ENCODE peak calls at places on chromosomes 11 and 22, in nine cellular contexts. B, R, E, I, P, J, S, C and D are unnamed samples.

GRCh38 chr22:19799322-19800190 is 39.0 kb downstream of the TBX1 start:
- DNase-seq in B (no peak), R (no peak), E (no peak), I (peak), P (peak), J (no peak), S (no peak), C (no peak), D (no peak)

GRCh38 chr11:121143921-121144320 is 42.9 kb downstream of the TECTA start:
- DNase-seq in B (no peak), R (no peak), E (no peak), I (no peak), P (no peak), J (no peak), S (no peak), C (no peak), D (no peak)

GRCh38 chr11:19985106-19985505 is 175.2 kb downstream of the DBX1 start:
- DNase-seq in B (no peak), R (no peak), E (no peak), I (no peak), P (no peak), J (no peak), S (no peak), C (no peak), D (no peak)

GRCh38 chr11:85805387-85805786 is 5.6 kb downstream of the SYTL2 start:
- DNase-seq in B (no peak), R (no peak), E (no peak), I (no peak), P (no peak), J (no peak), S (no peak), C (no peak), D (no peak)

GRCh38 chr11:66592457-66593302 is at the start of the genes CCDC87 and CCS:
- DNase-seq in B (peak), R (peak), E (peak), I (peak), P (peak), J (peak), S (peak), C (peak), D (peak)

GRCh38 chr22:24699861-24700260 is 74.7 kb downstream of the PIWIL3 start:
- DNase-seq in B (no peak), R (no peak), E (no peak), I (no peak), P (no peak), J (no peak), S (no peak), C (no peak), D (no peak)

GRCh38 chr11:108561535-108561991 is 32.0 kb downstream of the EXPH5 start:
- DNase-seq in B (no peak), R (no peak), E (no peak), I (no peak), P (no peak), J (no peak), S (no peak), C (no peak), D (no peak)

GRCh38 chr11:61472868-61473267 is 35.7 kb upstream of the LRRC10B start:
- DNase-seq in B (no peak), R (no peak), E (no peak), I (no peak), P (no peak), J (no peak), S (no peak), C (no peak), D (no peak)

GRCh38 chr22:43667658-43668057 is 144.4 kb downstream of the EFCAB6 start:
- DNase-seq in B (no peak), R (no peak), E (no peak), I (no peak), P (no peak), J (no peak), S (no peak), C (no peak), D (no peak)

GRCh38 chr22:32649515-32650200 is 151.8 kb upstream of the TIMP3 start:
- DNase-seq in B (no peak), R (no peak), E (no peak), I (no peak), P (no peak), J (no peak), S (no peak), C (peak), D (no peak)

GRCh38 chr11:124898711-124899110 is 1.0 kb upstream of the ROBO4 start:
- DNase-seq in B (no peak), R (no peak), E (no peak), I (peak), P (no peak), J (no peak), S (no peak), C (no peak), D (no peak)

GRCh38 chr11:71537537-71537936 is 288 bp upstream of the KRTAP5-8 start:
- DNase-seq in B (no peak), R (no peak), E (no peak), I (no peak), P (no peak), J (no peak), S (no peak), C (no peak), D (no peak)

GRCh38 chr11:87675993-87676392 is 499.2 kb downstream of the RAB38 start:
- DNase-seq in B (no peak), R (no peak), E (no peak), I (no peak), P (no peak), J (no peak), S (no peak), C (no peak), D (no peak)

GRCh38 chr11:104713366-104713765 is 184.9 kb downstream of the CASP12 start:
- DNase-seq in B (no peak), R (no peak), E (no peak), I (no peak), P (no peak), J (no peak), S (no peak), C (no peak), D (no peak)

GRCh38 chr11:119789766-119790407 is 60.9 kb upstream of the NECTIN1 start:
- DNase-seq in B (no peak), R (no peak), E (no peak), I (no peak), P (peak), J (no peak), S (no peak), C (no peak), D (no peak)

GRCh38 chr11:108568183-108568858 is 25.2 kb downstream of the EXPH5 start:
- DNase-seq in B (no peak), R (no peak), E (peak), I (no peak), P (peak), J (peak), S (no peak), C (no peak), D (no peak)

GRCh38 chr11:93123351-93123898 is 74.4 kb downstream of the SLC36A4 start:
- DNase-seq in B (no peak), R (no peak), E (peak), I (peak), P (no peak), J (peak), S (no peak), C (no peak), D (no peak)

GRCh38 chr11:65709661-65710060 is 2.4 kb upstream of the KAT5 start:
- DNase-seq in B (no peak), R (no peak), E (peak), I (no peak), P (no peak), J (no peak), S (no peak), C (no peak), D (no peak)

GRCh38 chr11:61581030-61581928 is at the start of gene SYT7:
- DNase-seq in B (peak), R (peak), E (peak), I (peak), P (peak), J (peak), S (peak), C (peak), D (peak)

GRCh38 chr11:66996609-66997273 is 21.6 kb downstream of the C11orf86 start:
- DNase-seq in B (no peak), R (no peak), E (no peak), I (peak), P (no peak), J (no peak), S (no peak), C (no peak), D (no peak)

GRCh38 chr11:64656797-64657196 is 65.8 kb downstream of the SLC22A12 start:
- DNase-seq in B (no peak), R (no peak), E (no peak), I (no peak), P (no peak), J (no peak), S (no peak), C (no peak), D (no peak)

GRCh38 chr22:22704156-22704946 is 59.9 kb downstream of the GGTLC2 start:
- DNase-seq in B (no peak), R (no peak), E (no peak), I (no peak), P (no peak), J (no peak), S (no peak), C (no peak), D (no peak)

GRCh38 chr11:9861860-9862725 is 198.2 kb downstream of the SWAP70 start:
- DNase-seq in B (peak), R (peak), E (peak), I (peak), P (peak), J (peak), S (peak), C (peak), D (peak)

GRCh38 chr11:108223449-108224149 is 732 bp downstream of the ATM start:
- DNase-seq in B (no peak), R (peak), E (peak), I (no peak), P (no peak), J (no peak), S (no peak), C (no peak), D (peak)

GRCh38 chr11:35324981-35325380 is 94.4 kb downstream of the SLC1A2 start:
- DNase-seq in B (no peak), R (no peak), E (no peak), I (no peak), P (no peak), J (no peak), S (no peak), C (no peak), D (no peak)

GRCh38 chr11:65384301-65384889 is 1.9 kb upstream of the SLC25A45 start:
- DNase-seq in B (no peak), R (no peak), E (no peak), I (peak), P (no peak), J (no peak), S (no peak), C (no peak), D (no peak)

GRCh38 chr22:23180301-23180892 is at the start of gene BCR:
- DNase-seq in B (no peak), R (no peak), E (peak), I (peak), P (peak), J (peak), S (peak), C (peak), D (peak)

GRCh38 chr11:119472186-119472855 is 49.3 kb upstream of the THY1 start:
- DNase-seq in B (no peak), R (no peak), E (no peak), I (no peak), P (no peak), J (no peak), S (no peak), C (no peak), D (no peak)

GRCh38 chr11:27397619-27398412 is 34.8 kb upstream of the CCDC34 start:
- DNase-seq in B (no peak), R (no peak), E (peak), I (no peak), P (no peak), J (no peak), S (peak), C (no peak), D (no peak)

GRCh38 chr11:115439385-115439784 is 64.8 kb downstream of the CADM1 start:
- DNase-seq in B (no peak), R (no peak), E (no peak), I (no peak), P (no peak), J (no peak), S (no peak), C (no peak), D (no peak)

GRCh38 chr11:848988-849824 is 6.6 kb downstream of the TSPAN4 start:
- DNase-seq in B (peak), R (no peak), E (no peak), I (no peak), P (no peak), J (no peak), S (no peak), C (peak), D (peak)

GRCh38 chr11:11798586-11799438 is 43.0 kb upstream of the USP47 start:
- DNase-seq in B (peak), R (no peak), E (peak), I (peak), P (peak), J (peak), S (peak), C (peak), D (peak)

GRCh38 chr11:68617925-68618809 is 66.2 kb upstream of the GAL start:
- DNase-seq in B (no peak), R (no peak), E (no peak), I (no peak), P (no peak), J (no peak), S (no peak), C (no peak), D (no peak)

GRCh38 chr11:72831521-72832300 is 17.5 kb downstream of the ATG16L2 start:
- DNase-seq in B (peak), R (no peak), E (peak), I (peak), P (peak), J (peak), S (peak), C (peak), D (peak)

GRCh38 chr11:65277878-65278277 is 16.1 kb downstream of the POLA2 start:
- DNase-seq in B (no peak), R (no peak), E (no peak), I (no peak), P (no peak), J (no peak), S (no peak), C (no peak), D (no peak)

GRCh38 chr22:49502126-49502826 is 325.4 kb downstream of the BRD1 start:
- DNase-seq in B (no peak), R (peak), E (peak), I (no peak), P (no peak), J (no peak), S (no peak), C (no peak), D (no peak)

GRCh38 chr22:21766933-21767462 is 31.4 kb upstream of the YPEL1 start:
- DNase-seq in B (no peak), R (peak), E (peak), I (no peak), P (no peak), J (no peak), S (no peak), C (peak), D (no peak)

GRCh38 chr22:48423481-48423901 is 1404.2 kb downstream of the BRD1 start:
- DNase-seq in B (no peak), R (no peak), E (no peak), I (no peak), P (peak), J (no peak), S (no peak), C (no peak), D (no peak)